ENCODE peak calls at places on chromosomes 12 and 14, in four cellular contexts. P is GM12878, O is K562, H is HL-60. V is an unnamed sample.

GRCh38 chr14:35342160-35343010 is 50.2 kb downstream of the PSMA6 start:
- DNase-seq in H (no peak), P (no peak), O (no peak), V (no peak)

GRCh38 chr14:63192085-63192484 is 12.2 kb upstream of the RHOJ start:
- DNase-seq in H (no peak), O (no peak), P (no peak), V (no peak)

GRCh38 chr14:86799244-86799647 is 1193.7 kb downstream of the GALC start:
- DNase-seq in O (no peak), H (peak; percentile 62), P (no peak), V (no peak)

GRCh38 chr12:109458086-109458485 is 19.0 kb downstream of the KCTD10 start:
- DNase-seq in O (no peak), P (no peak), H (no peak), V (no peak)

GRCh38 chr14:25464078-25464477 is 414.1 kb upstream of the STXBP6 start:
- DNase-seq in H (no peak), O (no peak), P (no peak), V (no peak)

GRCh38 chr12:47818007-47818376 is 1.7 kb downstream of the HDAC7 start:
- DNase-seq in P (no peak), O (no peak), H (no peak), V (no peak)

GRCh38 chr12:69514111-69514510 is 43.9 kb downstream of the FRS2 start:
- DNase-seq in O (no peak), H (no peak), P (no peak), V (no peak)

GRCh38 chr12:12392428-12392827 is 35.5 kb downstream of the BORCS5 start:
- DNase-seq in H (no peak), O (peak; percentile 40), P (no peak), V (no peak)

GRCh38 chr12:10607885-10608458 is 5.4 kb downstream of the MAGOHB start:
- DNase-seq in H (no peak), O (peak; percentile 8), P (no peak), V (no peak)

GRCh38 chr12:47838286-47838931 is 18.7 kb upstream of the HDAC7 start:
- DNase-seq in O (peak; percentile 76), P (no peak), H (no peak), V (no peak)

GRCh38 chr14:66395300-66395699 is 90.9 kb upstream of the CCDC196 start:
- DNase-seq in H (no peak), P (no peak), O (no peak), V (no peak)

GRCh38 chr12:1918875-1919236 is 404 bp upstream of the CACNA2D4 start:
- DNase-seq in P (no peak), H (no peak), O (no peak), V (no peak)

GRCh38 chr12:121513464-121514183 is 67.2 kb downstream of the KDM2B start:
- DNase-seq in P (no peak), H (no peak), O (peak; percentile 99), V (peak; percentile 83)

GRCh38 chr14:96205059-96205993 is 687 bp downstream of the BDKRB2 start:
- DNase-seq in P (no peak), H (no peak), O (no peak), V (no peak)

GRCh38 chr12:57896437-57897201 is 44.7 kb upstream of the ATP23 start:
- DNase-seq in H (no peak), O (no peak), P (no peak), V (no peak)

GRCh38 chr14:49401373-49401772 is 184.8 kb downstream of the RPS29 start:
- DNase-seq in H (no peak), O (no peak), P (no peak), V (no peak)

GRCh38 chr12:27969011-27969900 is 3.3 kb downstream of the PTHLH start:
- DNase-seq in O (no peak), H (no peak), P (no peak), V (no peak)

GRCh38 chr12:98002887-98003493 is 512.4 kb upstream of the TMPO start:
- DNase-seq in P (no peak), O (peak; percentile 20), H (no peak), V (peak; percentile 8)

GRCh38 chr12:50506753-50507473 is 2.1 kb downstream of the DIP2B start:
- DNase-seq in P (no peak), O (no peak), H (no peak), V (no peak)

GRCh38 chr14:74619672-74620131 is 7.7 kb upstream of the LTBP2 start:
- DNase-seq in O (peak; percentile 36), H (no peak), P (no peak), V (no peak)

GRCh38 chr12:12736759-12737676 is 19.9 kb downstream of the CDKN1B start:
- DNase-seq in P (peak; percentile 45), O (peak; percentile 35), H (no peak), V (no peak)

GRCh38 chr12:2963760-2964292 is 4.6 kb downstream of the TEAD4 start:
- DNase-seq in H (no peak), O (no peak), P (no peak), V (no peak)

GRCh38 chr12:112824166-112824565 is 32.6 kb downstream of the RPH3A start:
- DNase-seq in H (no peak), P (no peak), O (no peak), V (no peak)

GRCh38 chr12:76428117-76428516 is 79.9 kb upstream of the BBS10 start:
- DNase-seq in P (no peak), H (no peak), O (no peak), V (no peak)

GRCh38 chr12:76422154-76422877 is 74.1 kb upstream of the BBS10 start:
- DNase-seq in O (no peak), P (no peak), H (no peak), V (no peak)

GRCh38 chr12:76424941-76425340 is 76.7 kb upstream of the BBS10 start:
- DNase-seq in P (no peak), O (no peak), H (no peak), V (no peak)

GRCh38 chr12:76422878-76423438 is 74.7 kb upstream of the BBS10 start:
- DNase-seq in P (no peak), O (no peak), H (no peak), V (no peak)

DNA sequence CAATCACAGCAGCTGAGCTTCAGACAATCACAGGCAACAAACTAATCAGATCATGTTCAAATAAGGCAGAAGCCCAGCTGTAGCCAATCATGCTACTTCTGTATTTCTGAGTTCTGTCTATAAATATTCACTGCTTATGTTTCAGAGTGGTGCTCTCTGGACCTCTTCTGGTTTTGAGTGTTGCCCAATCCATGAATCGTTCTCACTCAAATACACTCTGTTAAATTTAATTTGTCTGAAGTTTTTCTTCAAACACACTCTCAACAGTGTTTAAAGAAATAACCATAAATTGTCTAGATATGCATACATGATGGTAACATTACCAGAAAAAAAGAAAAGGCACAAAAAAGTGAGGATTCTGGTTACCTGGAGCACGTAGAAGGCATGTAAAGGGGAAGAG is 77.9 kb upstream of the BBS10 start:
- DNase-seq in P (no peak), H (no peak), O (no peak), V (no peak)
- TF ChIP-seq POLR2AphosphoS5 in P (no peak), H (no peak), O (no peak), V (no peak)

GRCh38 chr12:75666980-75667359 is 155.6 kb upstream of the KRR1 start:
- DNase-seq in P (no peak), O (no peak), H (no peak), V (no peak)

GRCh38 chr12:75666126-75666979 is 154.9 kb upstream of the KRR1 start:
- DNase-seq in O (no peak), H (no peak), P (no peak), V (no peak)

GRCh38 chr12:75661927-75662326 is 150.5 kb upstream of the KRR1 start:
- DNase-seq in H (no peak), O (no peak), P (no peak), V (no peak)

GRCh38 chr12:75662501-75663159 is 151.2 kb upstream of the KRR1 start:
- DNase-seq in P (no peak), H (no peak), O (no peak), V (no peak)

GRCh38 chr12:75665216-75665615 is 153.8 kb upstream of the KRR1 start:
- DNase-seq in P (no peak), O (no peak), H (no peak), V (no peak)
- TF ChIP-seq SPI1 in P (no peak), O (no peak), H (no peak), V (no peak)

DNA sequence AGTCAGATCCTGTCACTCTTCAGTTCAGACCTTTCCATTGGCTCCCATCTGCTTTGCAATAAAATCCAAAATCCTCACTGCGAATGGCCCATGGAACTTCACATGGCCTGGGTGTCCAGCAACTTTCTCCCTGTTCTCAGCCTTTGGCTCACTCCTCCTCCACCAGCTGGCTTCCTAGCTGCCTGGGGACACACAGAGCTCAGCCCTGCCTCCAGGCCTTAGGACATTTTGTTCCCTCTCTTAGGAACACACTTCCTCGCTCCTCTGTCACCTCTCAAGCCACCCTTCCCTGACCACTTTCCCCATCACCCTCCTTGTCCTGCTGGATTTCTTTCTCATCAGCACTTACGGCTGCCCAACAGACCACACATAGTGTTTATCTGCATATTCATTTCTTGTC is 419.6 kb downstream of the MED13L start:
- DNase-seq in P (no peak), O (no peak), H (no peak), V (no peak)
- TF ChIP-seq POLR2AphosphoS5 in P (no peak), O (no peak), H (no peak), V (no peak)

GRCh38 chr12:5222011-5222461 is 178.4 kb downstream of the KCNA5 start:
- DNase-seq in O (no peak), P (no peak), H (no peak), V (no peak)
- TF ChIP-seq SPI1 in O (no peak), P (no peak), H (no peak), V (no peak)

DNA sequence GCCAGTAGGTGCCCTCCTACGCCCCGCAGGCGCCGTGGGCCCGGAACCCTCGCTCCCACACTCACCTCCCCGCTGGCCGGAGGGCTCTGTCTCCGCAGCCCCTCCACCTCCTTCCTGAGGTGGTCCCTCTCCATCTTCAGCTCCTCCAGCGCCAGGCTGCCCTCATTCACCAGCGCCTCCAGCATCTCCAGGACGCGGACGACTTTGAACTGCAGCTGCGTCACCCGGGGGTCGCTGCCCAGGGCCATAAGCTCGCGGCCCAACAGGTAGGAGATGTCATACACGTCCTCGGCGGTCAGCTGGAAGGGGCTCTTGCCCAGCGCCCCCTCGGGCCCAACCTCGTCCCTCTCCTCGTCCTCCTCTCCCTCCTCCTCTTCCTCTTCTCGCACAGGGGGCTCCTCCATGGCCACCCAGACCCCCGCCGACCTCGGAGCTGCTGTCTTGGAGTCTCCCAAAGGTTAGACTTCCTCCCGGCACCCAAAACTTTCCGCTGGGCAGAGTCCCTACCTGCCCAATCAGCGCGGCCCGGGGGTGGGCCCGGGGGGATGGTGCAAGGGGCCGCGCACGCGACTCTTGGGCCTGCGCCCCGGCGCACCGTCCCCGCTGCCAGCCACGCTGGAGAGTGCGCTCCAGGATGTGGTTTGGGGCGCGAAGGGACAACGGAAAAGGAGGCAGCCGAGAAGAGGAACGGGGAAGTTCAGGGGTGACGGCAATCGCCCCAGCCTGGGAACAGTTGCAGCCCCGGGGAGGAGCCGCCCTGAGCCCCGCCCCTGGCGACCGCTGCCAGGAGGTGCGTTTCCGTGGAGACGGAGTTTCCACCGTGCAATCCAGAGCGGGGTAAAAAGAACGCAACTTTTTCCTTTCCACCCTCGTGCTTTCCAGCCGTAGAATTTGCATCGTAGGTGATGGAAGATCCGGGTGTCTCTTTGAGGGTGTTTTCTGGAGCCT is at the start of gene RILPL2:
- DNase-seq in O (peak; percentile 88), H (peak; percentile 98), P (peak; percentile 86), V (peak; percentile 80)
- TF ChIP-seq POLR2AphosphoS5 in O (peak; percentile 41), H (peak; percentile 92), P (peak; percentile 66), V (peak; percentile 51)

GRCh38 chr12:125683748-125684381 is 618.6 kb downstream of the AACS start:
- DNase-seq in O (no peak), P (no peak), H (no peak), V (peak; percentile 42)
- TF ChIP-seq SPI1 in O (no peak), P (no peak), H (no peak), V (no peak)

V was measured in GM12891.